ENCODE peak calls at places on chromosomes 13 and 19, in four cellular contexts. Y, J, P and Z are unnamed samples.
A peak's percentile ranks its signal among the peaks of the same experiment; 100 is the strongest.

GRCh38 chr19:29233591-29233990 is 20.6 kb upstream of the UQCRFS1 start:
- DNase-seq in Y (no peak), P (no peak), J (no peak), Z (no peak)

GRCh38 chr13:100673831-100674362 is 698 bp downstream of the TMTC4 start:
- DNase-seq in Y (peak; percentile 22), P (peak; percentile 39), J (peak; percentile 92), Z (peak; percentile 87)

GRCh38 chr13:65677906-65678305 is 1552.2 kb downstream of the PCDH9 start:
- DNase-seq in Y (no peak), J (peak; percentile 39), P (no peak), Z (peak; percentile 0)

GRCh38 chr19:15680923-15681322 is 8.0 kb downstream of the CYP4F12 start:
- DNase-seq in J (no peak), Y (no peak), P (no peak), Z (no peak)

GRCh38 chr19:42068756-42069571 is 1.0 kb downstream of the GRIK5 start:
- DNase-seq in J (no peak), Y (no peak), P (no peak), Z (no peak)

GRCh38 chr13:99228737-99229691 is 28.4 kb downstream of the UBAC2 start:
- DNase-seq in Y (no peak), J (peak; percentile 59), P (no peak), Z (peak; percentile 81)

GRCh38 chr13:26941345-26942174 is 181.0 kb upstream of the GPR12 start:
- DNase-seq in Y (no peak), P (no peak), J (peak; percentile 74), Z (peak; percentile 47)

GRCh38 chr19:47197141-47197540 is 33.9 kb downstream of the BBC3 start:
- DNase-seq in P (no peak), Y (no peak), J (no peak), Z (no peak)

GRCh38 chr13:29924482-29924884 is 74.1 kb upstream of the UBL3 start:
- DNase-seq in Y (no peak), J (peak; percentile 69), P (no peak), Z (peak; percentile 63)

GRCh38 chr19:54156490-54156889 is 3.0 kb downstream of the LENG1 start:
- DNase-seq in Y (no peak), J (no peak), P (no peak), Z (no peak)

GRCh38 chr13:34064456-34065205 is 246.7 kb downstream of the RFC3 start:
- DNase-seq in Y (no peak), P (no peak), J (peak; percentile 45), Z (no peak)

GRCh38 chr13:50463662-50464061 is 379.8 kb downstream of the DLEU7 start:
- DNase-seq in P (no peak), J (no peak), Y (no peak), Z (peak; percentile 70)

GRCh38 chr13:90686438-90686837 is 661.0 kb upstream of the MIR17HG start:
- DNase-seq in Y (no peak), P (no peak), J (peak; percentile 88), Z (peak; percentile 78)

GRCh38 chr19:10604460-10604980 is 17.4 kb upstream of the AP1M2 start:
- DNase-seq in P (no peak), Y (peak; percentile 65), J (no peak), Z (no peak)

GRCh38 chr13:53341144-53341510 is 312.5 kb downstream of the OLFM4 start:
- DNase-seq in J (no peak), Y (no peak), P (no peak), Z (no peak)

GRCh38 chr19:17936379-17936778 is 3.6 kb downstream of the CCDC124 start:
- DNase-seq in Y (no peak), J (no peak), P (no peak), Z (no peak)

GRCh38 chr19:17929056-17929455 is 3.8 kb upstream of the CCDC124 start:
- DNase-seq in J (no peak), P (no peak), Y (no peak), Z (no peak)

GRCh38 chr19:17932485-17933338 is at the start of gene CCDC124:
- DNase-seq in J (peak; percentile 94), Y (peak; percentile 90), P (peak; percentile 92), Z (peak; percentile 94)

GRCh38 chr19:17933414-17934129 is 757 bp downstream of the CCDC124 start:
- DNase-seq in J (peak; percentile 62), P (no peak), Y (no peak), Z (peak; percentile 27)

GRCh38 chr19:17931532-17932191 is 1.2 kb upstream of the CCDC124 start:
- DNase-seq in J (no peak), Y (no peak), P (no peak), Z (no peak)
- H3K4me3 ChIP-seq in J (peak overlapping the region; percentile 92), Y (no peak overlapping the region), P (no peak overlapping the region), Z (peak overlapping the region; percentile 95)

GRCh38 chr19:12247644-12248222 is 47.0 kb downstream of the ZNF44 start:
- DNase-seq in P (no peak), J (no peak), Y (no peak), Z (no peak)

GRCh38 chr19:12244370-12244769 is 50.3 kb downstream of the ZNF44 start:
- DNase-seq in P (no peak), J (no peak), Y (no peak), Z (no peak)
- TF ChIP-seq CTCF in P (no peak), J (no peak), Y (no peak), Z (peak; percentile 14)

GRCh38 chr13:36344886-36345437 is 1.2 kb downstream of the SPART start:
- DNase-seq in P (no peak), Y (no peak), J (peak; percentile 35), Z (no peak)
- H3K4me3 ChIP-seq in P (peak overlapping the region; percentile 83), Y (peak overlapping the region; percentile 53), J (peak overlapping the region; percentile 64), Z (peak overlapping the region; percentile 84)

DNA sequence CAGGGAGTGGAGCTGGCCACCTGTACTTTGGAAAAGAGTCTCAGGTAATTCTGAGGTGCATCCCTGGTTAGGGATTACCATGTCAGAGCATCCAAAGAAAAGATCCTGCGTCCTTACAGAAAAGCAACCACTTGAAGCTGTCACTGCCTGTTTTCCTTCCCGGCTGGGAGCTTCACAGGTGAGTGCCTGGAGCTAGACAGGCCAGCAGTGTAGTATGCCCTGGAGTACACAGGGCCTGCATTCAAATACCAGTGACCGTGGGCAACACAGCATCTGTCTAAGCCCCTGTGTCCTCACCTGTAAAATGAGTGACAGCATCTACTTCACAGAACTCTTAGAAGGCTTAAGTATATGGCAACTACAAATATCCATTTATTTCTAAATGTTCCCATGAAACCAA is 29.0 kb downstream of the DZIP1 start:
- DNase-seq in P (no peak), Y (no peak), J (no peak), Z (no peak)
- TF ChIP-seq CTCF in P (no peak), Y (no peak), J (no peak), Z (no peak)

GRCh38 chr19:58129284-58129683 is 21.3 kb downstream of the ZNF329 start:
- DNase-seq in P (no peak), Y (no peak), J (no peak), Z (no peak)
- H3K4me3 ChIP-seq in P (no peak overlapping the region), Y (no peak overlapping the region), J (no peak overlapping the region), Z (no peak overlapping the region)

DNA sequence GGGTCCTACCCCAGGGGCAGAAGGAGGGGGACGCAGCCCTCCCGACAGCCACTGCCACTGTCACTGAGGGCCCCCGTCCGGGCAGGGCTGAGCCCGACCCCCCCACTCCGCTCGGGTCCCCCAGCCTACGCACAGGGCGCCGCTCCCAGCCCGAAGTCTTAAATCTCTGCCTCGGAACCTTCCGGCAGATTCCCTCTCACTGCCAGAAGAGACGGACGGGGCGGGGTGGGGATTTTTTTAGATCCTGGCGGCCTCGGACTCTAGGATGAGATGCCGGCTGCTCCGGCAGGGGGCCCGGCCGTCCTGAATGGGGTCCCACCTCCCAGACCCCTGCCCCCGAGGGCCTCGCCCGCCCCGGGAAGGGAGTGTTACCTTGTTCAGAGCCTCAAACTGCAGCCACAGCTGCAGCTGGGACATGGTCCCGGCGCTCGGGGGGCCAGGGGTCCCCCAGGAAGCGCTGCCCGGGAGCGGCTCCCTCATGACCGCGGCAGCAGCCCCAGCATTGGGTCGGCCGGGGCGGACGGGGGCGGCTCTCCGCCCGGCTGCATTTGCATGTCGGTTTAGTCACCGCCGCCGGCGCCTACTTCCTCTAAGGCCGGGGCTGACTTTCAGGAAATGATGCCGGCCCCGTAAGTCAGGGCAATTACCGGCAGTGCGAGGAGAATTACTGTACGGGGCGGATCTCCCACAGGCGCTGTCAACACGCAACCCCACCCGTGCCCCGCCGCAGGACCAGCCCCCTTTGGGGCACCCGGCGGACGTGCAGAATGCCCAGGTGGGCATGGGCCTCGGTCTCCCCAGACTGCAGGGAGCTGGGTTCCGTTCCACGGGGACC is 28.1 kb downstream of the GPX4 start:
- DNase-seq in J (peak; percentile 93), P (peak; percentile 59), Y (peak; percentile 94), Z (peak; percentile 94)
- TF ChIP-seq CTCF in J (no peak), P (no peak), Y (no peak), Z (peak; percentile 28)